ENCODE peak calls at places on chromosomes 13 and 19, in ten cellular contexts. E is GM06990, L is mucosa of descending colon, Z is spleen, C is esophagus squamous epithelium, M is IMR-90, X is fibroblast of the aortic adventitia, N is A549, F is uterus, H is fibroblast of lung. U is an unnamed sample.

GRCh38 chr13:98746968-98747367 is 5.5 kb downstream of the SLC15A1 start:
- DNase-seq in H (no peak), E (no peak), C (no peak), X (no peak), N (no peak), F (no peak), Z (no peak), L (no peak), M (no peak), U (peak)

GRCh38 chr13:67238277-67238859 is 8.2 kb upstream of the PCDH9 start:
- DNase-seq in F (no peak), L (no peak), N (no peak), H (peak), E (no peak), C (no peak), Z (no peak), M (peak), X (peak), U (peak)

GRCh38 chr13:50646070-50646469 is 197.4 kb downstream of the DLEU7 start:
- DNase-seq in C (no peak), L (no peak), F (no peak), E (no peak), N (no peak), Z (no peak), H (no peak), X (no peak), M (no peak), U (no peak)

GRCh38 chr13:83879431-83880171 is 2.7 kb downstream of the SLITRK1 start:
- DNase-seq in E (no peak), Z (peak), H (no peak), L (no peak), F (no peak), C (no peak), N (no peak), M (no peak), X (no peak), U (no peak)

GRCh38 chr13:99605417-99606321 is 104.4 kb downstream of the TM9SF2 start:
- DNase-seq in E (peak), N (peak), X (no peak), M (no peak), L (peak), Z (peak), H (no peak), C (no peak), F (peak), U (no peak)

GRCh38 chr13:65697843-65698242 is 1532.3 kb downstream of the PCDH9 start:
- DNase-seq in E (no peak), M (no peak), L (no peak), N (no peak), X (no peak), C (no peak), H (no peak), F (no peak), Z (no peak), U (no peak)

GRCh38 chr13:33637978-33638743 is 179.8 kb upstream of the RFC3 start:
- DNase-seq in C (no peak), M (peak), X (peak), Z (no peak), E (no peak), N (no peak), F (no peak), L (no peak), H (peak), U (peak)

GRCh38 chr13:84649853-84650252 is 767.6 kb upstream of the SLITRK1 start:
- DNase-seq in X (peak), E (no peak), N (no peak), M (peak), Z (no peak), H (no peak), F (no peak), L (no peak), C (no peak), U (peak)

GRCh38 chr19:51535535-51535934 is 4.1 kb upstream of the SIGLEC6 start:
- DNase-seq in H (no peak), E (no peak), C (no peak), Z (no peak), X (no peak), M (no peak), N (no peak), L (no peak), F (no peak), U (no peak)

GRCh38 chr13:77544365-77544764 is 8.9 kb downstream of the SCEL start:
- DNase-seq in X (peak), M (no peak), C (no peak), H (peak), Z (no peak), E (no peak), N (no peak), F (peak), L (no peak), U (no peak)

GRCh38 chr13:40306817-40307216 is 359.6 kb downstream of the FOXO1 start:
- DNase-seq in H (no peak), X (no peak), N (no peak), Z (no peak), C (no peak), F (no peak), E (no peak), M (no peak), L (no peak), U (no peak)

GRCh38 chr13:112899618-112900600 is 69.1 kb upstream of the MCF2L start:
- DNase-seq in E (no peak), N (no peak), X (no peak), Z (peak), C (no peak), L (no peak), F (peak), H (no peak), M (no peak), U (no peak)

GRCh38 chr19:2192862-2193261 is 29.1 kb downstream of the DOT1L start:
- DNase-seq in X (no peak), E (no peak), M (no peak), N (no peak), F (no peak), L (no peak), Z (no peak), H (no peak), C (no peak), U (no peak)

GRCh38 chr13:25982908-25983307 is 68.9 kb downstream of the SHISA2 start:
- DNase-seq in N (no peak), E (no peak), Z (no peak), F (no peak), X (no peak), M (no peak), H (no peak), C (no peak), L (no peak), U (no peak)

GRCh38 chr19:5048727-5049553 is 80.0 kb downstream of the KDM4B start:
- DNase-seq in H (peak), F (peak), X (peak), Z (no peak), L (peak), N (peak), C (no peak), E (no peak), M (peak), U (peak)

GRCh38 chr13:50339291-50339690 is 324.0 kb downstream of the KCNRG start:
- DNase-seq in F (no peak), E (no peak), L (no peak), H (no peak), M (no peak), Z (no peak), N (no peak), C (no peak), X (no peak), U (no peak)

GRCh38 chr13:26623125-26623524 is 65.6 kb downstream of the WASF3 start:
- DNase-seq in M (no peak), Z (no peak), N (no peak), L (no peak), C (no peak), F (no peak), X (no peak), E (no peak), H (no peak), U (no peak)

GRCh38 chr19:2436384-2436783 is 9.0 kb upstream of the TIMM13 start:
- DNase-seq in E (no peak), N (no peak), C (no peak), L (no peak), H (no peak), F (no peak), M (no peak), X (no peak), Z (no peak), U (no peak)

GRCh38 chr19:56720281-56720680 is 48.7 kb upstream of the ZNF835 start:
- DNase-seq in X (no peak), F (peak), H (no peak), Z (no peak), L (no peak), M (no peak), E (no peak), C (no peak), N (no peak), U (no peak)

GRCh38 chr19:57282011-57282636 is 1.8 kb downstream of the ZNF460 start:
- DNase-seq in X (no peak), N (no peak), C (no peak), F (no peak), L (no peak), M (no peak), Z (no peak), H (no peak), E (no peak), U (no peak)

GRCh38 chr19:13036366-13036976 is 41.2 kb downstream of the NFIX start:
- DNase-seq in L (peak), N (no peak), H (no peak), F (no peak), X (peak), E (no peak), C (no peak), Z (no peak), M (peak), U (no peak)

DNA sequence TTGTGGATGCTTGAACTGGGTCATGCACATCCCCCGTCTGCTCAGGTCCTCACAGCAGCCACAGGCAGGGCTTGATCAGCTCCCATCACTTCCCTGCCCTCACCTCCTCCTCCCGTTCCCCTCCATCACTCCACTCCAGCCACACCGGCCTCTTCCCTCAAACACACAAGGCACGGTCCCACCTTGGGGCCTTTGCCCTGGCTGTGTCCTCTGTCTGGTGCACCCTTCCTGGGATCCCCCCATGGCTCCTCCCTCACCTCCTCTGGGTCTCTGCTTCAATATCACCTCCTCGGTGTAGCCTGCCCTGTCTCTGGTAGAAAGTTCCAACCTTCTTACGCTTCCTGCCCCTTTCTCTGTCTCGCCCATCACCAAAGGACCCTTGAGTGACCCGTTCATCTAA is 16.0 kb downstream of the GTPBP3 start:
- DNase-seq in N (no peak), F (no peak), C (no peak), H (no peak), E (no peak), M (no peak), X (no peak), L (no peak), Z (no peak), U (no peak)
- TF ChIP-seq CTCF in N (no peak), F (no peak), C (no peak), H (no peak), E (no peak), M (no peak), X (no peak), L (no peak), Z (no peak), U (no peak)

DNA sequence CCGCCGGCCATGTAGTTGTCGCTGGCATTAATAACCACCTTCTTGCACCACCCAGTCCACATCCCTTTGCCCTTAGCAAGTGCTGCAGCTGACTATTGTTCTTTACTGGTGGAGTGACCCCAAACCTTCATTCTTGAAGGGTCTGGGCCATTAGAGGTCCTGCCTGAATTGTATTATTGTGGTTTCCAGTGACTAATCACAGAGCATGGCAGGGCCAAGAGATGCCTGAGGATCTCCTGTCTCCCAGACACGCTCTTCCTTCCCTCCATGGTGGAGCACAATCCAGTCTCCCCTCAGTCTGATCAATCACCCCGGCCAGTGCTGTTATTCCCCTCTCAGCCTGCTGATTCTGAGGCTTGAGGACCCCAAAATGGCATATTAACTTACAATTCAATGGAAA is 39.0 kb downstream of the C1QTNF9 start:
- DNase-seq in N (no peak), Z (no peak), H (no peak), C (no peak), L (no peak), X (no peak), M (no peak), E (no peak), F (no peak), U (no peak)
- H3K4me3 ChIP-seq in N (no peak), Z (no peak), H (no peak), C (no peak), L (no peak), X (no peak), M (no peak), E (no peak), F (no peak), U (no peak)

DNA sequence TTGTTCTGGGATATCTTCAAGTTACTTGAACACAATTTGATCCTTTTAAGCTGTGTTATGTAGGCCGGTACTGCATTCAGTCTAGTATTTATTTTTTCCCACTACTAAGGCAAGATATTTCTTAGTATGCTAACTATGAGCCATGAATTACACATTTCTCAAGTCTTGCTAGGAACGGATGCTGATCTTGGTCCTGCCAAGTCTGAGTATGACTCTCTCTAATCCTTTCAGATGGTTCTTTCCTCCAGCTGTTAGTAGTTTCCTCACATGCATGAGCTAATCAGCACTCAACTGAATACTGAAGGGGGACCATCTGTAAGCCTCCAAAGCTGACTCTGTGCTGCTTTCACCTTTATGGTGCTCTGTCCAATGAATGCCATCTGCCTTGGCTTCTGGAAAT is 460.3 kb downstream of the KCTD12 start:
- DNase-seq in C (no peak), N (no peak), E (no peak), H (peak), L (no peak), F (no peak), M (peak), X (peak), Z (no peak), U (peak)
- TF ChIP-seq CTCF in C (no peak), N (no peak), E (no peak), H (no peak), L (no peak), F (no peak), M (no peak), X (no peak), Z (no peak), U (no peak)

GRCh38 chr13:114129649-114130062 is 2.8 kb downstream of the RASA3 start:
- DNase-seq in H (no peak), E (no peak), M (no peak), C (no peak), X (no peak), N (no peak), Z (peak), L (no peak), F (no peak), U (no peak)
- H3K4me3 ChIP-seq in H (peak), E (peak), M (no peak), C (no peak), X (peak), N (no peak), Z (no peak), L (no peak), F (no peak), U (peak)

GRCh38 chr13:110518150-110518525 is 43.4 kb downstream of the RAB20 start:
- DNase-seq in L (no peak), F (no peak), Z (no peak), M (no peak), C (no peak), E (no peak), N (no peak), H (no peak), X (no peak), U (no peak)
- TF ChIP-seq CTCF in L (no peak), F (no peak), Z (no peak), M (no peak), C (no peak), E (no peak), N (no peak), H (no peak), X (no peak), U (no peak)